ENCODE peak calls at places on chromosomes 13 and 19, in four cellular contexts. One of them, this sample, is unnamed.

GRCh38 chr13:112711528-112712265 is 21.9 kb downstream of the ATP11A start:
- DNase-seq in GM12878: no peak
- DNase-seq in K562: peak
- DNase-seq in HepG2: peak
- DNase-seq in this sample: peak

GRCh38 chr19:43779147-43779819 is 1.5 kb downstream of the KCNN4 start:
- DNase-seq in GM12878: no peak
- DNase-seq in K562: no peak
- DNase-seq in HepG2: no peak
- DNase-seq in this sample: no peak

GRCh38 chr19:57961785-57962184 is 12.5 kb downstream of the C19orf18 start:
- DNase-seq in GM12878: no peak
- DNase-seq in K562: no peak
- DNase-seq in HepG2: no peak
- DNase-seq in this sample: no peak

GRCh38 chr19:543912-544608 is at the start of gene GZMM:
- DNase-seq in GM12878: no peak
- DNase-seq in K562: peak
- DNase-seq in HepG2: no peak
- DNase-seq in this sample: no peak

GRCh38 chr13:95023405-95023804 is 277.8 kb downstream of the ABCC4 start:
- DNase-seq in GM12878: no peak
- DNase-seq in K562: no peak
- DNase-seq in HepG2: no peak
- DNase-seq in this sample: no peak

GRCh38 chr13:22800726-22801401 is 379.9 kb upstream of the SGCG start:
- DNase-seq in GM12878: peak
- DNase-seq in K562: no peak
- DNase-seq in HepG2: no peak
- DNase-seq in this sample: no peak

GRCh38 chr13:99308481-99309087 is 1.4 kb upstream of the GPR183 start:
- DNase-seq in GM12878: no peak
- DNase-seq in K562: no peak
- DNase-seq in HepG2: no peak
- DNase-seq in this sample: no peak

GRCh38 chr13:113647351-113648217 is 10.4 kb downstream of the ATP4B start:
- DNase-seq in GM12878: no peak
- DNase-seq in K562: no peak
- DNase-seq in HepG2: no peak
- DNase-seq in this sample: peak

GRCh38 chr19:43625918-43626579 is 6.6 kb upstream of the ZNF428 start:
- DNase-seq in GM12878: no peak
- DNase-seq in K562: peak
- DNase-seq in HepG2: no peak
- DNase-seq in this sample: peak

GRCh38 chr13:103066079-103066880 is at the start of gene SLC10A2:
- DNase-seq in GM12878: no peak
- DNase-seq in K562: no peak
- DNase-seq in HepG2: no peak
- DNase-seq in this sample: no peak

GRCh38 chr19:46907880-46908279 is 47.1 kb downstream of the ARHGAP35 start:
- DNase-seq in GM12878: no peak
- DNase-seq in K562: no peak
- DNase-seq in HepG2: no peak
- DNase-seq in this sample: no peak

GRCh38 chr13:31207630-31208549 is 8.1 kb downstream of the B3GLCT start:
- DNase-seq in GM12878: no peak
- DNase-seq in K562: no peak
- DNase-seq in HepG2: no peak
- DNase-seq in this sample: no peak

GRCh38 chr13:38888309-38888708 is 102.3 kb downstream of the STOML3 start:
- DNase-seq in GM12878: no peak
- DNase-seq in K562: no peak
- DNase-seq in HepG2: no peak
- DNase-seq in this sample: no peak

GRCh38 chr19:29467824-29468401 is 57.9 kb upstream of the VSTM2B start:
- DNase-seq in GM12878: no peak
- DNase-seq in K562: no peak
- DNase-seq in HepG2: peak
- DNase-seq in this sample: peak

GRCh38 chr19:6769006-6769637 is 1.9 kb upstream of the SH2D3A start:
- DNase-seq in GM12878: no peak
- DNase-seq in K562: peak
- DNase-seq in HepG2: no peak
- DNase-seq in this sample: peak

GRCh38 chr13:54241719-54242118 is 1213.1 kb downstream of the OLFM4 start:
- DNase-seq in GM12878: no peak
- DNase-seq in K562: no peak
- DNase-seq in HepG2: no peak
- DNase-seq in this sample: no peak

GRCh38 chr13:42561752-42562467 is 12.0 kb upstream of the TNFSF11 start:
- DNase-seq in GM12878: no peak
- DNase-seq in K562: no peak
- DNase-seq in HepG2: no peak
- DNase-seq in this sample: no peak

GRCh38 chr19:23281663-23282276 is 31.6 kb upstream of the ZNF724 start:
- DNase-seq in GM12878: no peak
- DNase-seq in K562: no peak
- DNase-seq in HepG2: peak
- DNase-seq in this sample: no peak

GRCh38 chr13:44322928-44323327 is 50.7 kb upstream of the SERP2 start:
- DNase-seq in GM12878: no peak
- DNase-seq in K562: no peak
- DNase-seq in HepG2: no peak
- DNase-seq in this sample: no peak

GRCh38 chr19:21202865-21203494 is 61.1 kb downstream of the ZNF431 start:
- DNase-seq in GM12878: peak
- DNase-seq in K562: peak
- DNase-seq in HepG2: no peak
- DNase-seq in this sample: peak

GRCh38 chr19:46082728-46083050 is 41.8 kb downstream of the IGFL3 start:
- DNase-seq in GM12878: no peak
- DNase-seq in K562: no peak
- DNase-seq in HepG2: no peak
- DNase-seq in this sample: no peak

GRCh38 chr13:111291908-111292307 is 28.5 kb upstream of the TEX29 start:
- DNase-seq in GM12878: no peak
- DNase-seq in K562: no peak
- DNase-seq in HepG2: no peak
- DNase-seq in this sample: no peak

GRCh38 chr19:3849092-3849491 is 19.7 kb downstream of the ZFR2 start:
- DNase-seq in GM12878: no peak
- DNase-seq in K562: peak
- DNase-seq in HepG2: peak
- DNase-seq in this sample: peak

GRCh38 chr13:31050486-31051400 is 111.0 kb downstream of the HSPH1 start:
- DNase-seq in GM12878: no peak
- DNase-seq in K562: peak
- DNase-seq in HepG2: no peak
- DNase-seq in this sample: no peak

GRCh38 chr13:109385161-109385560 is 401.2 kb downstream of the IRS2 start:
- DNase-seq in GM12878: no peak
- DNase-seq in K562: no peak
- DNase-seq in HepG2: no peak
- DNase-seq in this sample: no peak

GRCh38 chr13:25732146-25732865 is 319.5 kb downstream of the SHISA2 start:
- DNase-seq in GM12878: no peak
- DNase-seq in K562: no peak
- DNase-seq in HepG2: no peak
- DNase-seq in this sample: no peak

GRCh38 chr13:51315658-51316057 is 23.8 kb upstream of the SERPINE3 start:
- DNase-seq in GM12878: no peak
- DNase-seq in K562: no peak
- DNase-seq in HepG2: no peak
- DNase-seq in this sample: no peak

GRCh38 chr19:43818500-43818899 is 8.6 kb upstream of the ZNF283 start:
- DNase-seq in GM12878: no peak
- DNase-seq in K562: no peak
- DNase-seq in HepG2: no peak
- DNase-seq in this sample: no peak

GRCh38 chr19:54572696-54573311 is 786 bp upstream of the LILRA2 start:
- DNase-seq in GM12878: no peak
- DNase-seq in K562: peak
- DNase-seq in HepG2: no peak
- DNase-seq in this sample: no peak

GRCh38 chr19:2983351-2984195 is 6.2 kb downstream of the TLE6 start:
- DNase-seq in GM12878: no peak
- DNase-seq in K562: peak
- DNase-seq in HepG2: no peak
- DNase-seq in this sample: peak

GRCh38 chr19:51294211-51294976 is 17.1 kb upstream of the IGLON5 start:
- DNase-seq in GM12878: no peak
- DNase-seq in K562: no peak
- DNase-seq in HepG2: no peak
- DNase-seq in this sample: no peak

GRCh38 chr13:105774739-105775460 is 760.6 kb downstream of the EFNB2 start:
- DNase-seq in GM12878: no peak
- DNase-seq in K562: no peak
- DNase-seq in HepG2: peak
- DNase-seq in this sample: no peak

GRCh38 chr19:48095637-48096175 is 14.9 kb downstream of the PLA2G4C start:
- DNase-seq in GM12878: no peak
- DNase-seq in K562: no peak
- DNase-seq in HepG2: no peak
- DNase-seq in this sample: no peak

GRCh38 chr13:19957320-19958118 is 1.0 kb upstream of the ZMYM2 start:
- DNase-seq in GM12878: peak
- DNase-seq in K562: no peak
- DNase-seq in HepG2: no peak
- DNase-seq in this sample: peak

GRCh38 chr13:44573790-44574465 is 2.2 kb downstream of the TSC22D1 start:
- DNase-seq in GM12878: no peak
- DNase-seq in K562: peak
- DNase-seq in HepG2: peak
- DNase-seq in this sample: no peak

GRCh38 chr13:114219406-114219805 is 15.3 kb upstream of the CDC16 start:
- DNase-seq in GM12878: no peak
- DNase-seq in K562: no peak
- DNase-seq in HepG2: no peak
- DNase-seq in this sample: no peak

GRCh38 chr19:17289489-17289888 is 7.8 kb downstream of the ANKLE1 start:
- DNase-seq in GM12878: no peak
- DNase-seq in K562: peak
- DNase-seq in HepG2: no peak
- DNase-seq in this sample: peak
- TF ChIP-seq CREM in GM12878: no peak
- TF ChIP-seq CREM in K562: peak
- TF ChIP-seq CREM in HepG2: no peak
- TF ChIP-seq CREM in this sample: no peak

DNA sequence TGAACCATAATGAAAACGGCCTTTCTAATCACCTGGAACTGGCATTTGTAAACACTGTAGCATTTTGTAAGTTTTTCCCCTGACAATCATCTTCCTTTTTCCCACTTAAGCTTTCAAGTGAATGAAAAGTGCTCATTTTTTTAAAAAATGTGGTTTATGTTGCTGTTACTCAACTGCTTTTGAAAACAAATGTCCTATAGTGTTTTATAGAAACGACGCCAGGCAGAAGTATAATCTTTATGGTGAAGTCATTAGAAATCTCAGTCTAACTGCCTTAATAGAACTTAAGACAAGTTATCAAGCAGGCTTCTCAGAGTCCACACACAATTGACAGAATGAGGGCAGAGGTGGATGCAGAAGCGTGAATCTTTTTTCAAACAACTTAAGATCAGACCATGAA is 442.3 kb downstream of the KLF12 start:
- DNase-seq in GM12878: no peak
- DNase-seq in K562: no peak
- DNase-seq in HepG2: no peak
- DNase-seq in this sample: no peak
- TF ChIP-seq TCF7 in GM12878: no peak
- TF ChIP-seq TCF7 in K562: no peak
- TF ChIP-seq TCF7 in HepG2: no peak
- TF ChIP-seq TCF7 in this sample: no peak

GRCh38 chr19:18833141-18833476 is 1.4 kb downstream of the UPF1 start:
- DNase-seq in GM12878: no peak
- DNase-seq in K562: no peak
- DNase-seq in HepG2: no peak
- DNase-seq in this sample: no peak
- TF ChIP-seq CREM in GM12878: no peak
- TF ChIP-seq CREM in K562: no peak
- TF ChIP-seq CREM in HepG2: no peak
- TF ChIP-seq CREM in this sample: no peak

GRCh38 chr19:14473073-14473790 is 1.9 kb downstream of the PTGER1 start:
- DNase-seq in GM12878: no peak
- DNase-seq in K562: no peak
- DNase-seq in HepG2: no peak
- DNase-seq in this sample: peak

GRCh38 chr19:14473915-14474578 is 1.1 kb downstream of the PTGER1 start:
- DNase-seq in GM12878: no peak
- DNase-seq in K562: no peak
- DNase-seq in HepG2: no peak
- DNase-seq in this sample: no peak

GRCh38 chr19:14471436-14472187 is 3.5 kb downstream of the PTGER1 start:
- DNase-seq in GM12878: no peak
- DNase-seq in K562: no peak
- DNase-seq in HepG2: no peak
- DNase-seq in this sample: no peak

GRCh38 chr19:14470031-14470876 is 4.9 kb downstream of the PTGER1 start:
- DNase-seq in GM12878: no peak
- DNase-seq in K562: no peak
- DNase-seq in HepG2: no peak
- DNase-seq in this sample: no peak

DNA sequence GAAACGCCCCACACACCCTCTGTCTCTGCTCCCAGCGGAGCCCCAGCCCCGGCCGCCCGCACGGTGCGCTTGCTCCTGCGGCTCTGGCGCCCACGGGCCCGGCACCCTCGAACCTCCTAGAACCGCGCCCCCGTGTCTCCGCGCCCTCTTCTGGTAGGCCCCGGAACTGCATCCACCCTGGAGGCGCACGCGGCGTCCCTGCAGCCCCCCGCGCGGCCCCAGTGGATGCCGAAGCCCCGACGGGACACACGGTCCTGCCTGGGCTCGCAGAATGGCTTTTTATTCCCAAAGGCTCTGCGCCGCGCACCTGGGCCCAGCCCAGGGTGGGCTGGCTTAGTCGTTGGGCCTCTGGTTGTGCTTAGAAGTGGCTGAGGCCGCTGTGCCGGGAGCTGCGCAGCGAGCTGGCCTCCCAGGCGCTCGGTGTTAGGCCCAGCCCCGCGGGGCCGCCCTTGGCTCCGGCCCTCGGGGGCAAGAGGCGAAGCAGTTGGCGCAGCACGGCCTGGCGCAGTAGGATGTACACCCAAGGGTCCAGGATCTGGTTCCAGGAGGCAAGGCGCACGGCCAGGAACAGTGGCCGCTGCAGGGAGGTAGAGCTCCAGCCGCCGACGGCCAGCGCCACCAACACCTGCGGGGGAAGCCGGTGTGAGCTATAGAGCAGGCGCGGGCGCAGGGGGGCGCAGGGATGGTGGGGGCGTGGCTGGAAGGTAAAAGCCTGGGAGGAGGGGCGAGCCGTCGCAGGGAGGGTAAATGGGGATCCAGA is 2.8 kb downstream of the PTGER1 start:
- DNase-seq in GM12878: no peak
- DNase-seq in K562: peak
- DNase-seq in HepG2: no peak
- DNase-seq in this sample: peak
- TF ChIP-seq TCF7 in GM12878: no peak
- TF ChIP-seq TCF7 in K562: peak
- TF ChIP-seq TCF7 in HepG2: no peak
- TF ChIP-seq TCF7 in this sample: no peak

This sample was measured in WTC11.